ENCODE peak calls at places on chromosome 16, in six cellular contexts. F, K, R, Z, G and N are unnamed samples.

GRCh38 chr16:23496826-23497542 is 13.3 kb downstream of the GGA2 start:
- DNase-seq in F (peak; percentile 62), K (no peak), G (no peak), R (no peak), Z (no peak), N (no peak)

GRCh38 chr16:30774367-30775130 is 12.4 kb downstream of the RNF40 start:
- DNase-seq in F (no peak), G (no peak), Z (no peak), K (no peak), R (no peak), N (no peak)

GRCh38 chr16:9048302-9048700 is 43.1 kb upstream of the HAPSTR1 start:
- DNase-seq in G (peak; percentile 29), K (no peak), Z (no peak), R (no peak), F (no peak), N (no peak)

GRCh38 chr16:29307598-29308507 is 98.7 kb downstream of the NPIPB11 start:
- DNase-seq in Z (peak; percentile 58), R (no peak), F (no peak), G (no peak), K (no peak), N (no peak)

GRCh38 chr16:54140057-54140787 is 146.4 kb downstream of the IRX3 start:
- DNase-seq in G (no peak), F (no peak), Z (peak; percentile 53), K (no peak), R (no peak), N (no peak)

GRCh38 chr16:27568077-27568476 is 18.1 kb downstream of the KATNIP start:
- DNase-seq in K (no peak), G (no peak), R (no peak), Z (no peak), F (no peak), N (no peak)

GRCh38 chr16:80273635-80274538 is 266.9 kb upstream of the DYNLRB2 start:
- DNase-seq in G (no peak), F (no peak), K (no peak), Z (no peak), R (no peak), N (no peak)

GRCh38 chr16:52680993-52681392 is 134.1 kb upstream of the TOX3 start:
- DNase-seq in G (no peak), Z (no peak), K (no peak), F (no peak), R (no peak), N (no peak)

GRCh38 chr16:88690341-88691128 is 4.2 kb upstream of the SNAI3 start:
- DNase-seq in G (no peak), Z (no peak), R (no peak), F (no peak), K (no peak), N (no peak)

GRCh38 chr16:81744911-81745310 is 34.2 kb upstream of the PLCG2 start:
- DNase-seq in K (no peak), R (no peak), G (no peak), Z (no peak), F (no peak), N (no peak)

GRCh38 chr16:56625943-56626654 is 518 bp downstream of the MT1E start:
- DNase-seq in Z (no peak), R (no peak), G (no peak), F (peak; percentile 72), K (no peak), N (no peak)

GRCh38 chr16:14242769-14243168 is 171.7 kb downstream of the MRTFB start:
- DNase-seq in K (no peak), Z (no peak), R (no peak), G (no peak), F (no peak), N (no peak)

GRCh38 chr16:22189473-22190168 is 16.5 kb upstream of the EEF2K start:
- DNase-seq in G (no peak), Z (no peak), K (no peak), R (peak; percentile 88), F (peak; percentile 79), N (no peak)

GRCh38 chr16:11612110-11612981 is 25.6 kb upstream of the LITAF start:
- DNase-seq in K (no peak), G (peak; percentile 61), R (peak; percentile 90), Z (peak; percentile 83), F (no peak), N (no peak)

GRCh38 chr16:4322121-4323035 is 6.5 kb downstream of the GLIS2 start:
- DNase-seq in K (no peak), R (no peak), F (no peak), Z (no peak), G (no peak), N (no peak)

GRCh38 chr16:30948956-30949654 is at the start of gene ORAI3:
- DNase-seq in G (no peak), F (peak; percentile 72), Z (no peak), R (peak; percentile 77), K (peak; percentile 78), N (peak; percentile 57)

GRCh38 chr16:57386381-57386951 is 14.2 kb downstream of the CX3CL1 start:
- DNase-seq in K (no peak), R (no peak), F (no peak), G (no peak), Z (no peak), N (no peak)

GRCh38 chr16:82776466-82777146 is 149.8 kb downstream of the CDH13 start:
- DNase-seq in F (no peak), R (no peak), Z (no peak), G (no peak), K (no peak), N (no peak)

GRCh38 chr16:12688972-12689850 is 114.5 kb downstream of the CPPED1 start:
- DNase-seq in K (no peak), R (no peak), G (no peak), F (no peak), Z (no peak), N (no peak)

GRCh38 chr16:86529160-86529559 is 18.8 kb downstream of the FOXF1 start:
- DNase-seq in R (no peak), Z (no peak), K (no peak), G (no peak), F (no peak), N (no peak)

DNA sequence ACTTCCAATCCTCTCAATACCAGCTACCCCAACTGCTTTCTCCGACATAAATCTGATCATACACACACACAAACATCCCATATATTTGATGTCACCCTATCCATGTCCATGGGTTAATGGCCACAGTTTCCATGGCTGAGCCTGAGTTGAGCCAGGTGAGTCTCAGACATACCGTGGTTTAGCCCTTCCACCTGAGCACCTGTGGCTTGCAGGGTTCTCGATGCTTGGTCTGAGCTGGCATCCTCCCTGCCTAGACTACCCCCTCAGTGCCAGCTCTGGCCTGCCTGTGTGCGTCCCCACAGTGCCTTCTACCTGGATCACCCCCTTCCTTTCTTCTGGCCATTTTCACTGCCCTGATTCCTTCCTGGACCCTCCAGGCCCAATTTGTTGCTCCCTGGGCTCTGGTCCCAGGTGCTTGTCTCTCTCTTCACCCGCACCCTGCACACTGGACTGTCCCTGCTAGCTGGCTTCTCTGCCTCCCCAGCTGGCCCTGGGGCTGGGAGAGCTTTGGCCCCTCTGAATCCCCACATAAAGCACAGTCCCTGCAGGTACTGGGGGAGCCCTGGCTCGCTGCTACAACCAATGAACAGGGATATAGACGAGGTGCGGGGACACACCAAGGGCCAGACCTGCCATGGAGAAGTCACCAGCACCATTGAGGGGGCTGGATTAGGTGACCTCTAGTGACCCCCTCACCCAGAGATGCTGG is 7.4 kb downstream of the ELMO3 start:
- DNase-seq in F (no peak), K (no peak), G (no peak), Z (no peak), R (no peak), N (no peak)
- TF ChIP-seq POLR2A in F (no peak), K (no peak), G (no peak), Z (no peak), R (no peak), N (no peak)

GRCh38 chr16:49855822-49856740 is at the start of gene ZNF423:
- DNase-seq in R (no peak), G (no peak), K (no peak), F (no peak), Z (no peak), N (no peak)

GRCh38 chr16:49851468-49851787 is 4.5 kb downstream of the ZNF423 start:
- DNase-seq in G (no peak), K (no peak), F (no peak), Z (no peak), R (no peak), N (no peak)

GRCh38 chr16:49856741-49857330 is 924 bp upstream of the ZNF423 start:
- DNase-seq in Z (peak; percentile 50), K (no peak), F (peak; percentile 79), G (peak; percentile 35), R (peak; percentile 74), N (peak; percentile 87)

GRCh38 chr16:49855280-49855821 is 561 bp downstream of the ZNF423 start:
- DNase-seq in Z (no peak), R (peak; percentile 88), F (peak; percentile 87), K (no peak), G (no peak), N (peak; percentile 61)

GRCh38 chr16:49854227-49855203 is 1.4 kb downstream of the ZNF423 start:
- DNase-seq in F (no peak), K (no peak), R (no peak), G (no peak), Z (no peak), N (no peak)
- TF ChIP-seq POLR2A in F (no peak), K (no peak), R (no peak), G (no peak), Z (no peak), N (no peak)

GRCh38 chr16:1420111-1420539 is 422 bp downstream of the UQCC4 start:
- DNase-seq in F (no peak), G (no peak), R (no peak), Z (no peak), K (no peak), N (no peak)

GRCh38 chr16:1412847-1413246 is 1.7 kb downstream of the UNKL start:
- DNase-seq in K (no peak), Z (no peak), G (no peak), F (no peak), R (no peak), N (no peak)

GRCh38 chr16:1413684-1414531 is 596 bp downstream of the UNKL start:
- DNase-seq in R (peak; percentile 54), G (peak; percentile 52), K (peak; percentile 73), F (peak; percentile 36), Z (no peak), N (no peak)

GRCh38 chr16:1416521-1416941 is 2.0 kb upstream of the UNKL start:
- DNase-seq in R (no peak), Z (no peak), G (no peak), F (no peak), K (no peak), N (peak; percentile 57)

DNA sequence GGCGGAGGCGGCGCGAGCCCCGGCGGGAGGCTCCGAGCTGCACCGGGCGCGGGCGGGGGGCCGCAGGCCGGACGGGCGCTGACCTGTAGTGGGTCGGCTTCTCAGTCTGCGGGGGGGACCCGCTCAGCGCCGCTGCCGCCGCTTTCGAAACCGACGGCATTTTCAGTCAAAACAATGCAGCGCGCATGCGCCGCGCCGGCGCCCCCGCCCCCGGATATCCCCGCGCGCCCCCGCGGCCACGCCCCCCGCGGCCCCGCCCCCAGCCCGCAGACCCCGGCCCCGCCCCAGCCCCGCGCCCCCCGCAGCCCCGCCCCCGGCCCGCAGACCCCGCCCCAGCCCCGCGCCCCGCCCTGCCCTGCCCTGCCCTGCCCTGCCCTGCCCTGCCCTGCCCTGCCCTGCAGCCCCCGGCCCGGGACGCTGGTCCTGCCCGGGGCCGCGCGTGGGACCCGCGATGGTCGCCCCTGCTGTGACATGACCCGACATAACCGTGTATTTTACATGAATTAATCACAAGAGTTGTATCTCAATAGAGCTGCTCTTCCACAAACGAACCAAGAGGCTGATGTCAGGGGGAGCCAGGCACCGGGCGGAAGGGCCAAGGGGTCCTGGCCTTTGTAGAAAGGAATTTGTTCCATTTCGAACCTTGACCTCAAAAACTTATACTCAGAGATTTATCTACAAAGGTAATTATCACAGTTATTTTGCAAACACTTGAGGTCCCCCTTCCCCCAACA is at the start of gene UNKL:
- DNase-seq in R (peak; percentile 84), K (peak; percentile 86), F (peak; percentile 83), Z (peak; percentile 77), G (no peak), N (peak; percentile 74)
- TF ChIP-seq POLR2A in R (no peak), K (no peak), F (no peak), Z (no peak), G (no peak), N (no peak)

GRCh38 chr16:74666425-74667214 is at the start of gene RFWD3:
- DNase-seq in K (peak; percentile 98), F (peak; percentile 99), R (peak; percentile 98), G (peak; percentile 97), Z (peak; percentile 99), N (peak; percentile 97)
- TF ChIP-seq POLR2A in K (peak; percentile 95), F (no peak), R (no peak), G (no peak), Z (peak; percentile 98), N (peak; percentile 90)